ENCODE peak calls at places on chromosomes 3 and 15, in ten cellular contexts. D is stimulated activated CD4-positive, alpha-beta T cell treated with anti-CD3 and anti-CD28 coated beads, Interleukin-12 subunit alpha, Interleukin-12 subunit beta, amount 100 ng/mL, for 4 hours; Q is HCEC 1CT; F is naive thymus-derived CD8-positive, alpha-beta T cell; T is activated naive CD4-positive, alpha-beta T cell; R is GM13976; G is CD8-positive, alpha-beta T cell; J is glutamatergic neuron; P is activated T-cell treated with anti-CD3 and anti-CD28 coated beads, Interleukin-2, amount 50 U/mL, for 4 hours; X is activated CD8-positive, alpha-beta memory T cell treated with anti-CD3 and anti-CD28 coated beads for 24 hours. I is an unnamed sample.

GRCh38 chr15:40307421-40308165 is at the start of gene PLCB2:
- DNase-seq in T (peak), R (peak), P (peak), G (peak), F (peak), X (peak), D (peak), Q (no peak), J (peak), I (no peak)

GRCh38 chr3:79467721-79468120 is 300.1 kb downstream of the ROBO1 start:
- DNase-seq in R (no peak), X (no peak), J (no peak), G (no peak), P (no peak), D (no peak), F (no peak), T (no peak), Q (no peak), I (no peak)

GRCh38 chr15:44250566-44250965 is 38.0 kb upstream of the GOLM2 start:
- DNase-seq in R (no peak), T (no peak), D (no peak), F (no peak), Q (no peak), G (no peak), P (no peak), X (no peak), J (no peak), I (no peak)

GRCh38 chr3:193347507-193348501 is 30.7 kb downstream of the ATP13A5 start:
- DNase-seq in T (no peak), D (no peak), G (no peak), R (no peak), X (no peak), J (no peak), P (no peak), F (no peak), Q (no peak), I (peak)

GRCh38 chr15:32884136-32884535 is 166.3 kb downstream of the GREM1 start:
- DNase-seq in T (no peak), X (no peak), Q (no peak), P (no peak), F (no peak), G (no peak), D (no peak), R (no peak), J (no peak), I (no peak)

GRCh38 chr15:55791576-55792400 is 48.8 kb upstream of the PRTG start:
- DNase-seq in X (no peak), T (no peak), D (no peak), F (no peak), G (no peak), R (no peak), Q (peak), J (no peak), P (no peak), I (peak)

GRCh38 chr15:75578206-75578947 is 738 bp downstream of the PTPN9 start:
- DNase-seq in T (no peak), J (peak), R (peak), G (no peak), X (peak), Q (peak), F (peak), D (peak), P (no peak), I (no peak)

GRCh38 chr3:137468446-137468845 is 295.7 kb upstream of the SOX14 start:
- DNase-seq in T (no peak), R (no peak), F (no peak), D (no peak), J (no peak), X (no peak), G (no peak), Q (no peak), P (no peak), I (no peak)

GRCh38 chr3:47783673-47784072 is 2.0 kb upstream of the SMARCC1 start:
- DNase-seq in T (no peak), X (no peak), J (no peak), D (no peak), G (no peak), R (no peak), F (no peak), P (no peak), Q (no peak), I (no peak)

GRCh38 chr3:23446301-23446700 is 243.2 kb downstream of the UBE2E2 start:
- DNase-seq in G (no peak), D (no peak), F (no peak), J (no peak), T (no peak), P (no peak), R (no peak), X (no peak), Q (no peak), I (no peak)

GRCh38 chr3:74489393-74489792 is 125.1 kb downstream of the CNTN3 start:
- DNase-seq in F (no peak), D (no peak), J (no peak), P (no peak), Q (no peak), T (no peak), G (no peak), X (no peak), R (no peak), I (no peak)

GRCh38 chr15:88989578-88989977 is 76.4 kb upstream of the MFGE8 start:
- DNase-seq in T (no peak), Q (peak), X (no peak), D (no peak), J (no peak), F (no peak), P (no peak), G (no peak), R (no peak), I (no peak)

GRCh38 chr15:71752085-71752484 is 58.3 kb upstream of the NR2E3 start:
- DNase-seq in R (no peak), J (no peak), X (no peak), F (no peak), P (no peak), T (no peak), G (no peak), Q (no peak), D (no peak), I (no peak)

GRCh38 chr15:101481917-101482525 is 7.5 kb downstream of the PCSK6 start:
- DNase-seq in T (no peak), G (no peak), F (no peak), D (no peak), J (no peak), P (no peak), Q (no peak), R (no peak), X (no peak), I (no peak)

GRCh38 chr3:99714146-99714545 is 75.8 kb downstream of the COL8A1 start:
- DNase-seq in P (no peak), G (no peak), Q (no peak), J (no peak), T (no peak), X (no peak), R (no peak), F (no peak), D (no peak), I (no peak)

GRCh38 chr15:101206173-101206572 is 45.7 kb downstream of the CHSY1 start:
- DNase-seq in P (peak), D (peak), X (peak), F (peak), Q (peak), T (peak), G (peak), R (no peak), J (no peak), I (no peak)

GRCh38 chr3:159189994-159190669 is 388.3 kb downstream of the MFSD1 start:
- DNase-seq in D (no peak), X (no peak), T (no peak), J (no peak), G (no peak), F (no peak), R (no peak), P (no peak), Q (peak), I (no peak)

GRCh38 chr15:100785181-100786138 is 94.2 kb upstream of the ALDH1A3 start:
- DNase-seq in J (no peak), Q (no peak), T (no peak), G (no peak), D (no peak), X (peak), F (no peak), R (peak), P (no peak), I (no peak)

GRCh38 chr3:83122774-83123350 is 1361.4 kb upstream of the GBE1 start:
- DNase-seq in P (no peak), Q (no peak), J (no peak), T (no peak), G (no peak), X (no peak), R (no peak), F (no peak), D (no peak), I (no peak)

GRCh38 chr3:109098245-109098644 is 19.7 kb downstream of the MORC1 start:
- DNase-seq in X (no peak), G (no peak), Q (no peak), R (no peak), T (no peak), D (no peak), P (no peak), J (no peak), F (no peak), I (no peak)

GRCh38 chr15:37016287-37016686 is 84.1 kb downstream of the MEIS2 start:
- DNase-seq in X (no peak), G (no peak), J (no peak), Q (peak), P (no peak), T (no peak), R (no peak), F (no peak), D (no peak), I (no peak)

GRCh38 chr15:85754993-85755392 is 39.7 kb downstream of the KLHL25 start:
- DNase-seq in D (no peak), T (no peak), P (no peak), R (no peak), G (no peak), X (no peak), F (no peak), J (no peak), Q (no peak), I (no peak)

GRCh38 chr3:185280572-185281365 is 26.9 kb upstream of the EHHADH start:
- DNase-seq in D (no peak), T (no peak), Q (peak), R (peak), X (no peak), P (no peak), G (no peak), F (no peak), J (no peak), I (peak)

GRCh38 chr15:94230886-94231727 is at the start of gene MCTP2:
- DNase-seq in X (peak), P (peak), R (peak), D (peak), J (peak), G (peak), T (peak), Q (no peak), F (peak), I (peak)

GRCh38 chr3:151305778-151306157 is 10.9 kb downstream of the GPR87 start:
- DNase-seq in F (no peak), D (no peak), X (no peak), P (no peak), G (no peak), T (no peak), J (no peak), R (no peak), Q (no peak), I (no peak)

GRCh38 chr3:133424937-133425869 is 25.3 kb downstream of the BFSP2 start:
- DNase-seq in P (no peak), X (no peak), G (no peak), D (no peak), R (no peak), F (no peak), J (no peak), T (no peak), Q (no peak), I (no peak)

GRCh38 chr15:39269821-39270220 is 311.1 kb upstream of the THBS1 start:
- DNase-seq in T (no peak), D (no peak), G (no peak), X (no peak), J (no peak), Q (no peak), R (no peak), P (no peak), F (no peak), I (no peak)

GRCh38 chr3:117844676-117845075 is 1135.1 kb downstream of the TUSC7 start:
- DNase-seq in J (no peak), T (no peak), Q (no peak), F (no peak), R (no peak), G (no peak), P (no peak), X (no peak), D (no peak), I (no peak)

GRCh38 chr15:40265875-40266274 is 17.0 kb downstream of the ANKRD63 start:
- DNase-seq in J (no peak), G (no peak), F (no peak), R (no peak), D (no peak), T (no peak), X (no peak), Q (no peak), P (no peak), I (no peak)

GRCh38 chr3:148585671-148586379 is 111.9 kb upstream of the AGTR1 start:
- DNase-seq in P (no peak), F (no peak), Q (no peak), X (no peak), D (no peak), R (no peak), G (no peak), T (no peak), J (no peak), I (no peak)

GRCh38 chr3:161343540-161343939 is 27.8 kb downstream of the SPTSSB start:
- DNase-seq in Q (no peak), R (no peak), T (no peak), D (no peak), G (no peak), F (no peak), X (no peak), J (no peak), P (no peak), I (no peak)

GRCh38 chr15:19987389-19988048 is 554.1 kb downstream of the GOLGA6L6 start:
- DNase-seq in F (no peak), Q (no peak), T (no peak), D (no peak), X (no peak), G (no peak), P (no peak), R (no peak), J (no peak), I (peak)

GRCh38 chr3:126475411-126476114 is at the start of gene ZXDC:
- DNase-seq in G (peak), T (peak), F (peak), R (peak), Q (peak), J (peak), P (peak), X (peak), D (peak), I (peak)

GRCh38 chr3:126129408-126129891 is 45.5 kb upstream of the SLC41A3 start:
- DNase-seq in G (no peak), R (no peak), D (no peak), P (no peak), F (no peak), Q (peak), T (no peak), X (peak), J (peak), I (no peak)

GRCh38 chr15:67803996-67804843 is 21.1 kb upstream of the SKOR1 start:
- DNase-seq in D (no peak), R (no peak), G (no peak), X (no peak), J (peak), P (no peak), T (no peak), Q (no peak), F (no peak), I (no peak)

GRCh38 chr15:49082960-49083359 is 36.7 kb upstream of the SECISBP2L start:
- DNase-seq in Q (peak), G (no peak), D (no peak), R (no peak), P (no peak), T (no peak), J (no peak), X (no peak), F (no peak), I (no peak)

GRCh38 chr3:142993958-142994442 is 7.4 kb upstream of the U2SURP start:
- DNase-seq in F (peak), P (peak), R (peak), Q (peak), X (peak), D (peak), T (peak), J (peak), G (peak), I (peak)